ENCODE peak calls at places on chromosomes 11 and 22, in nine cellular contexts. One of them, this sample, is unnamed.

GRCh38 chr22:30810105-30810504 is 115.4 kb downstream of the OSBP2 start:
- DNase-seq in NB4: peak; percentile 78
- DNase-seq in A549: no peak
- DNase-seq in sigmoid colon: no peak
- DNase-seq in IMR-90: no peak
- DNase-seq in HCT116: no peak
- DNase-seq in breast epithelium: no peak
- DNase-seq in heart left ventricle: no peak
- DNase-seq in erythroblast: no peak
- DNase-seq in this sample: no peak

GRCh38 chr11:24585192-24585591 is 88.3 kb downstream of the LUZP2 start:
- DNase-seq in NB4: no peak
- DNase-seq in heart left ventricle: no peak
- DNase-seq in sigmoid colon: no peak
- DNase-seq in IMR-90: peak; percentile 13
- DNase-seq in A549: no peak
- DNase-seq in HCT116: no peak
- DNase-seq in erythroblast: no peak
- DNase-seq in breast epithelium: no peak
- DNase-seq in this sample: no peak

GRCh38 chr11:130728185-130729160 is 187.8 kb downstream of the SNX19 start:
- DNase-seq in sigmoid colon: no peak
- DNase-seq in A549: no peak
- DNase-seq in breast epithelium: no peak
- DNase-seq in IMR-90: no peak
- DNase-seq in NB4: no peak
- DNase-seq in heart left ventricle: no peak
- DNase-seq in HCT116: no peak
- DNase-seq in erythroblast: no peak
- DNase-seq in this sample: no peak

GRCh38 chr11:67626970-67627369 is 2.8 kb downstream of the NUDT8 start:
- DNase-seq in IMR-90: no peak
- DNase-seq in erythroblast: no peak
- DNase-seq in NB4: no peak
- DNase-seq in sigmoid colon: no peak
- DNase-seq in breast epithelium: no peak
- DNase-seq in A549: no peak
- DNase-seq in heart left ventricle: no peak
- DNase-seq in HCT116: no peak
- DNase-seq in this sample: no peak

GRCh38 chr11:72119188-72119587 is 6.7 kb upstream of the ANAPC15 start:
- DNase-seq in IMR-90: no peak
- DNase-seq in breast epithelium: no peak
- DNase-seq in heart left ventricle: no peak
- DNase-seq in NB4: peak; percentile 66
- DNase-seq in HCT116: no peak
- DNase-seq in A549: no peak
- DNase-seq in erythroblast: no peak
- DNase-seq in sigmoid colon: no peak
- DNase-seq in this sample: no peak

GRCh38 chr22:49208768-49209252 is 618.9 kb downstream of the BRD1 start:
- DNase-seq in A549: no peak
- DNase-seq in erythroblast: no peak
- DNase-seq in HCT116: no peak
- DNase-seq in NB4: peak; percentile 30
- DNase-seq in IMR-90: no peak
- DNase-seq in heart left ventricle: no peak
- DNase-seq in breast epithelium: peak; percentile 31
- DNase-seq in sigmoid colon: peak; percentile 20
- DNase-seq in this sample: no peak

GRCh38 chr22:41479671-41480396 is 10.9 kb downstream of the ACO2 start:
- DNase-seq in erythroblast: no peak
- DNase-seq in A549: no peak
- DNase-seq in breast epithelium: no peak
- DNase-seq in HCT116: no peak
- DNase-seq in heart left ventricle: no peak
- DNase-seq in sigmoid colon: no peak
- DNase-seq in NB4: no peak
- DNase-seq in IMR-90: peak; percentile 73
- DNase-seq in this sample: no peak

GRCh38 chr22:32672542-32672941 is 129.0 kb upstream of the TIMP3 start:
- DNase-seq in sigmoid colon: no peak
- DNase-seq in IMR-90: no peak
- DNase-seq in NB4: no peak
- DNase-seq in HCT116: no peak
- DNase-seq in breast epithelium: no peak
- DNase-seq in erythroblast: no peak
- DNase-seq in heart left ventricle: no peak
- DNase-seq in A549: no peak
- DNase-seq in this sample: no peak

GRCh38 chr11:11072067-11072466 is 214.2 kb upstream of the ZBED5 start:
- DNase-seq in sigmoid colon: no peak
- DNase-seq in heart left ventricle: no peak
- DNase-seq in erythroblast: no peak
- DNase-seq in NB4: no peak
- DNase-seq in breast epithelium: no peak
- DNase-seq in IMR-90: no peak
- DNase-seq in HCT116: no peak
- DNase-seq in A549: no peak
- DNase-seq in this sample: no peak

GRCh38 chr11:17012712-17013547 is 1.3 kb downstream of the PLEKHA7 start:
- DNase-seq in NB4: no peak
- DNase-seq in sigmoid colon: peak; percentile 74
- DNase-seq in IMR-90: peak; percentile 52
- DNase-seq in HCT116: peak; percentile 12
- DNase-seq in heart left ventricle: peak; percentile 53
- DNase-seq in breast epithelium: no peak
- DNase-seq in erythroblast: no peak
- DNase-seq in A549: peak; percentile 83
- DNase-seq in this sample: no peak

GRCh38 chr11:17013548-17014320 is 480 bp downstream of the PLEKHA7 start:
- DNase-seq in breast epithelium: no peak
- DNase-seq in HCT116: no peak
- DNase-seq in heart left ventricle: no peak
- DNase-seq in sigmoid colon: peak; percentile 62
- DNase-seq in erythroblast: no peak
- DNase-seq in NB4: no peak
- DNase-seq in IMR-90: no peak
- DNase-seq in A549: peak; percentile 47
- DNase-seq in this sample: peak; percentile 39

GRCh38 chr11:17014321-17014773 is at the start of gene PLEKHA7:
- DNase-seq in IMR-90: no peak
- DNase-seq in NB4: no peak
- DNase-seq in breast epithelium: no peak
- DNase-seq in heart left ventricle: no peak
- DNase-seq in A549: peak; percentile 38
- DNase-seq in sigmoid colon: peak; percentile 47
- DNase-seq in erythroblast: no peak
- DNase-seq in HCT116: no peak
- DNase-seq in this sample: peak; percentile 39

GRCh38 chr11:17015639-17016125 is 1.5 kb upstream of the PLEKHA7 start:
- DNase-seq in sigmoid colon: no peak
- DNase-seq in HCT116: no peak
- DNase-seq in erythroblast: no peak
- DNase-seq in breast epithelium: no peak
- DNase-seq in NB4: no peak
- DNase-seq in IMR-90: peak; percentile 10
- DNase-seq in heart left ventricle: no peak
- DNase-seq in A549: no peak
- DNase-seq in this sample: no peak

DNA sequence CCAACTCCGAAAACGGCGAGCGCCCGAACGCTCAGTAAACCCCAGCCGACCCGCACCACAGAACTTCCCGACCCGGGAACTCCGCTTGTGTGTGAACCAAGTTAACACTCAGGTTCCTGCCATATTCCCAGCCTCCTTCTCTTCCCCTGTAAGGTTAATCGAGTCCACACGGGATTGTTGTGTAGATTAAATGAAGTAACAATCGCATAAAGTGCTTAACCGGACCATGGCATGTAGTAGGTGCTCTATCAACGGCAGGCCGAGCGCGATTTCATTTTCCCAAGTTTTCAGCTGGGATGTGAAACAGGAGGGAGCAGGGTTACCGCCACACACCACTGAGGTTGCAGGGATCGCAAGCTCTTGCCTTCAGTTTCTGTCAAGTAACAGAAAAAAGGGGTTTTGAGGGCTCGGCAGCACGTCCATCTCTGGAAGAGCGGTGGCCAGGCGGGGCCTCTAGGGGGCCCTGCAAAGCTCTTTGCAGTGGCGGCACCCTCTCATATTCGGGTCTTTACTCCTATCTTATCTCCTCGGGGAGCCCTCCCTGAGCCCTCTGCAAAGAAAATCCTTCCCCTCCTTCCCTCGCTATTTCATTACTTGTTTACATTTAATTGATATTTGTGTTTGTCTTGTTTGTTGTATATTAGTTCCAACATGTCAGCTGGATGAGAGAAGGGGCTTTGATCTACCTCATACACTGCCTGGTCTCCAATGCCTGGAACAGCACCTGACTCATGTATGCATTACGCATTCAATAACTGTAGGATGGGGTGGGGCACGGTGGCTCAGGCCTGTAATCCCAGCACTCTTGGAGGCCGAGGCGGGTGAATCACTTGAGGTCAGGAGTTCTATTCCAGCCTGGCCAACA is 792 bp upstream of the PLEKHA7 start:
- DNase-seq in A549: peak; percentile 86
- DNase-seq in breast epithelium: no peak
- DNase-seq in erythroblast: peak; percentile 40
- DNase-seq in heart left ventricle: no peak
- DNase-seq in IMR-90: no peak
- DNase-seq in NB4: no peak
- DNase-seq in HCT116: peak; percentile 75
- DNase-seq in sigmoid colon: peak; percentile 52
- DNase-seq in this sample: peak; percentile 37
- TF ChIP-seq POLR2A in A549: no peak
- TF ChIP-seq POLR2A in breast epithelium: no peak
- TF ChIP-seq POLR2A in erythroblast: no peak
- TF ChIP-seq POLR2A in heart left ventricle: no peak
- TF ChIP-seq POLR2A in IMR-90: no peak
- TF ChIP-seq POLR2A in NB4: no peak
- TF ChIP-seq POLR2A in HCT116: no peak
- TF ChIP-seq POLR2A in sigmoid colon: no peak
- TF ChIP-seq POLR2A in this sample: no peak

DNA sequence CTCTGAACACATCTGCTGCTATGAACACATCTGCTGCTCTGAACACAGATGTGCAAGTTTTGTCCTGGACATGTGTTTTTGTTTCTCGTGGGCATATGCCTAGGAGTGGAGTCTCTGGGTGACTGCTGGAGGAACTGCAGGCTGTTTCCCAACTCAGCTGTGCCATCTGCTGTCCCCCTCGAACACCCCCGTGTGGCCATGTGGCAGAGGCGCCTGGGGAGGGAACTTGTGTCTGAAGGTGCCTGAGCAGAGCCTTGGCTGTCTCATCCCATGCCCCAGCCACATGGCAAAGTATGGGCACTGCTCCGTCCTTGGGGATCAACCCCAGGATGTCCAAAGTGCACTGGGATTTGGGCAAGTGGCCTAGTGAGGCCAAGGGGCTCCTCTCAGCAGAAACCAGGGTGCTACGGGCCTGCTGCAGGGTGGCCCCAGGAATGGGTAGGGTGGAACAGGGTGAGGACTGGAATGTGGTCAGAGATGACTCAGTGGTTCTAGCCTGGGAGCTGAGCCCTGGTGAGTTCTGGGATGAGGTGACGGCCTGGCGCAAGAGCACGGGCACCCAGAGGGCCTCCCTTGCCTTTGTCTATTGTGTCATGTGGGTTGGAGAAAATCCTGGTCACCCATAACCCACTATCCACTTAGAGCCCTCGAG is 14.7 kb downstream of the GATD1 start:
- DNase-seq in HCT116: peak; percentile 72
- DNase-seq in IMR-90: peak; percentile 74
- DNase-seq in breast epithelium: no peak
- DNase-seq in sigmoid colon: no peak
- DNase-seq in erythroblast: peak; percentile 52
- DNase-seq in NB4: peak; percentile 76
- DNase-seq in heart left ventricle: no peak
- DNase-seq in A549: peak; percentile 83
- DNase-seq in this sample: peak; percentile 17
- TF ChIP-seq POLR2A in HCT116: no peak
- TF ChIP-seq POLR2A in IMR-90: no peak
- TF ChIP-seq POLR2A in breast epithelium: no peak
- TF ChIP-seq POLR2A in sigmoid colon: no peak
- TF ChIP-seq POLR2A in erythroblast: no peak
- TF ChIP-seq POLR2A in NB4: no peak
- TF ChIP-seq POLR2A in heart left ventricle: no peak
- TF ChIP-seq POLR2A in A549: no peak
- TF ChIP-seq POLR2A in this sample: no peak

GRCh38 chr11:74749127-74749964 is 697 bp downstream of the RNF169 start:
- DNase-seq in erythroblast: peak; percentile 75
- DNase-seq in breast epithelium: peak; percentile 55
- DNase-seq in HCT116: peak; percentile 19
- DNase-seq in sigmoid colon: no peak
- DNase-seq in IMR-90: peak; percentile 29
- DNase-seq in NB4: peak; percentile 90
- DNase-seq in A549: peak; percentile 77
- DNase-seq in heart left ventricle: peak; percentile 58
- DNase-seq in this sample: peak; percentile 73
- TF ChIP-seq POLR2A in erythroblast: peak; percentile 24
- TF ChIP-seq POLR2A in breast epithelium: no peak
- TF ChIP-seq POLR2A in HCT116: peak; percentile 22
- TF ChIP-seq POLR2A in sigmoid colon: no peak
- TF ChIP-seq POLR2A in IMR-90: no peak
- TF ChIP-seq POLR2A in NB4: no peak
- TF ChIP-seq POLR2A in A549: no peak
- TF ChIP-seq POLR2A in heart left ventricle: no peak
- TF ChIP-seq POLR2A in this sample: peak; percentile 79

GRCh38 chr11:62030071-62030684 is 62.7 kb upstream of the FTH1 start:
- DNase-seq in HCT116: no peak
- DNase-seq in NB4: no peak
- DNase-seq in heart left ventricle: no peak
- DNase-seq in breast epithelium: no peak
- DNase-seq in A549: no peak
- DNase-seq in erythroblast: no peak
- DNase-seq in sigmoid colon: no peak
- DNase-seq in IMR-90: no peak
- DNase-seq in this sample: no peak

GRCh38 chr11:62020661-62021060 is 53.2 kb upstream of the FTH1 start:
- DNase-seq in breast epithelium: no peak
- DNase-seq in IMR-90: no peak
- DNase-seq in NB4: no peak
- DNase-seq in heart left ventricle: no peak
- DNase-seq in erythroblast: no peak
- DNase-seq in A549: no peak
- DNase-seq in sigmoid colon: peak; percentile 46
- DNase-seq in HCT116: no peak
- DNase-seq in this sample: no peak

GRCh38 chr11:62024975-62025374 is 57.5 kb upstream of the FTH1 start:
- DNase-seq in IMR-90: no peak
- DNase-seq in NB4: peak; percentile 69
- DNase-seq in HCT116: no peak
- DNase-seq in breast epithelium: no peak
- DNase-seq in sigmoid colon: peak; percentile 30
- DNase-seq in heart left ventricle: no peak
- DNase-seq in erythroblast: peak; percentile 72
- DNase-seq in A549: no peak
- DNase-seq in this sample: no peak

GRCh38 chr11:62026739-62027138 is 59.3 kb upstream of the FTH1 start:
- DNase-seq in sigmoid colon: no peak
- DNase-seq in NB4: no peak
- DNase-seq in A549: no peak
- DNase-seq in heart left ventricle: no peak
- DNase-seq in erythroblast: no peak
- DNase-seq in HCT116: no peak
- DNase-seq in IMR-90: no peak
- DNase-seq in breast epithelium: no peak
- DNase-seq in this sample: no peak

GRCh38 chr11:62025429-62026105 is 58.1 kb upstream of the FTH1 start:
- DNase-seq in IMR-90: peak; percentile 91
- DNase-seq in sigmoid colon: peak; percentile 85
- DNase-seq in NB4: peak; percentile 100
- DNase-seq in A549: peak; percentile 86
- DNase-seq in heart left ventricle: peak; percentile 77
- DNase-seq in erythroblast: peak; percentile 98
- DNase-seq in HCT116: peak; percentile 82
- DNase-seq in breast epithelium: no peak
- DNase-seq in this sample: no peak
- TF ChIP-seq POLR2A in IMR-90: no peak
- TF ChIP-seq POLR2A in sigmoid colon: peak; percentile 32
- TF ChIP-seq POLR2A in NB4: no peak
- TF ChIP-seq POLR2A in A549: no peak
- TF ChIP-seq POLR2A in heart left ventricle: no peak
- TF ChIP-seq POLR2A in erythroblast: peak; percentile 94
- TF ChIP-seq POLR2A in HCT116: no peak
- TF ChIP-seq POLR2A in breast epithelium: no peak
- TF ChIP-seq POLR2A in this sample: no peak